ENCODE peak calls at places on chromosomes 5 and 9, in seven cellular contexts. O is mesendoderm, G is IMR-90, B is H9, W is mesenchymal stem cell, E is trophoblast cell, P is H1. L is an unnamed sample.

GRCh38 chr9:128081052-128081451 is 13.0 kb downstream of the SLC25A25 start:
- DNase-seq in B (no peak), P (no peak), G (peak), E (no peak), W (peak), O (no peak), L (no peak)

GRCh38 chr9:134427153-134427782 is 101.0 kb downstream of the RXRA start:
- DNase-seq in E (no peak), W (no peak), G (no peak), B (no peak), O (no peak), P (no peak), L (no peak)

GRCh38 chr5:109164001-109164400 is 245.8 kb downstream of the PJA2 start:
- DNase-seq in B (no peak), O (no peak), P (no peak), W (no peak), G (no peak), E (no peak), L (no peak)

GRCh38 chr5:173303878-173304590 is 24.2 kb downstream of the STC2 start:
- DNase-seq in B (peak), W (peak), G (peak), E (no peak), O (peak), P (no peak), L (no peak)

GRCh38 chr5:144092510-144092909 is 77.9 kb downstream of the YIPF5 start:
- DNase-seq in G (no peak), W (no peak), B (no peak), E (no peak), P (no peak), O (no peak), L (no peak)

GRCh38 chr5:68465133-68465532 is 249.6 kb downstream of the PIK3R1 start:
- DNase-seq in P (no peak), E (no peak), W (no peak), O (no peak), G (no peak), B (no peak), L (no peak)

GRCh38 chr9:15372385-15373200 is 50.1 kb upstream of the SNAPC3 start:
- DNase-seq in W (peak), P (no peak), G (no peak), B (no peak), E (no peak), O (no peak), L (no peak)

GRCh38 chr5:149936044-149936699 is 8.4 kb downstream of the PDE6A start:
- DNase-seq in W (no peak), O (no peak), P (no peak), B (no peak), E (no peak), G (no peak), L (no peak)

GRCh38 chr5:17235736-17236330 is 18.4 kb downstream of the BASP1 start:
- DNase-seq in E (no peak), G (peak), B (no peak), W (peak), O (no peak), P (no peak), L (no peak)

GRCh38 chr5:179163236-179164155 is 103.3 kb downstream of the ZNF354C start:
- DNase-seq in O (no peak), G (no peak), P (no peak), B (peak), E (no peak), W (no peak), L (no peak)

GRCh38 chr9:136107155-136107952 is 11.3 kb downstream of the TMEM250 start:
- DNase-seq in W (no peak), G (no peak), O (no peak), P (no peak), B (peak), E (no peak), L (no peak)

GRCh38 chr5:60092671-60093422 is 199.3 kb upstream of the PDE4D start:
- DNase-seq in O (no peak), B (no peak), W (peak), E (peak), P (no peak), G (peak), L (no peak)

GRCh38 chr5:106843812-106844416 is 826.8 kb downstream of the EFNA5 start:
- DNase-seq in P (no peak), E (no peak), O (peak), W (peak), G (no peak), B (no peak), L (no peak)

GRCh38 chr9:122126340-122127333 is 32.9 kb downstream of the NDUFA8 start:
- DNase-seq in O (peak), G (peak), P (no peak), B (peak), W (peak), E (peak), L (no peak)

GRCh38 chr9:134187110-134187531 is 22.8 kb upstream of the RNU6ATAC start:
- DNase-seq in O (peak), G (no peak), E (no peak), B (no peak), W (no peak), P (no peak), L (no peak)

GRCh38 chr5:17184596-17184995 is 32.8 kb upstream of the BASP1 start:
- DNase-seq in W (peak), O (no peak), G (peak), E (no peak), B (no peak), P (no peak), L (no peak)

GRCh38 chr5:67364381-67364970 is 167.9 kb upstream of the CD180 start:
- DNase-seq in W (no peak), P (no peak), O (no peak), E (no peak), B (no peak), G (no peak), L (no peak)

GRCh38 chr5:154131817-154132216 is 58.7 kb upstream of the GALNT10 start:
- DNase-seq in W (no peak), G (no peak), P (no peak), O (no peak), B (no peak), E (no peak), L (no peak)

GRCh38 chr5:173327084-173327947 is 898 bp downstream of the STC2 start:
- DNase-seq in E (peak), P (no peak), W (peak), G (peak), B (no peak), O (peak), L (peak)

GRCh38 chr9:114894801-114895433 is 35.5 kb downstream of the TNFSF8 start:
- DNase-seq in P (peak), B (peak), W (peak), E (peak), O (peak), G (peak), L (no peak)

GRCh38 chr5:31854625-31855526 is 215.9 kb downstream of the PDZD2 start:
- DNase-seq in G (no peak), P (peak), E (peak), W (peak), B (peak), O (peak), L (peak)

GRCh38 chr5:59685806-59686205 is 207.7 kb downstream of the PDE4D start:
- DNase-seq in G (peak), B (no peak), W (no peak), P (no peak), E (no peak), O (no peak), L (no peak)

GRCh38 chr9:2635922-2636321 is 14.3 kb downstream of the VLDLR start:
- DNase-seq in O (no peak), B (no peak), E (no peak), W (no peak), G (no peak), P (no peak), L (no peak)

GRCh38 chr9:89007041-89007440 is 15.8 kb downstream of the S1PR3 start:
- DNase-seq in E (no peak), O (no peak), G (no peak), B (no peak), W (no peak), P (no peak), L (no peak)

GRCh38 chr5:132177691-132178149 is 49.9 kb downstream of the P4HA2 start:
- DNase-seq in B (no peak), G (no peak), W (no peak), E (no peak), O (no peak), P (no peak), L (no peak)

GRCh38 chr9:96620832-96621269 is 1.2 kb upstream of the CDC14B start:
- DNase-seq in P (peak), B (peak), E (peak), O (peak), G (no peak), W (peak), L (no peak)

GRCh38 chr9:98594551-98595160 is 114.1 kb downstream of the GABBR2 start:
- DNase-seq in P (no peak), E (no peak), B (no peak), O (no peak), G (no peak), W (no peak), L (no peak)

GRCh38 chr5:111999286-111999685 is 242.3 kb upstream of the NREP start:
- DNase-seq in P (no peak), E (no peak), G (peak), O (no peak), B (no peak), W (peak), L (no peak)

GRCh38 chr5:111998871-111999270 is 241.9 kb upstream of the NREP start:
- DNase-seq in O (no peak), E (no peak), G (no peak), P (no peak), W (no peak), B (no peak), L (no peak)

GRCh38 chr5:111996574-111996973 is 239.6 kb upstream of the NREP start:
- DNase-seq in O (no peak), B (no peak), G (no peak), E (no peak), P (no peak), W (no peak), L (no peak)

GRCh38 chr5:111995701-111996100 is 238.7 kb upstream of the NREP start:
- DNase-seq in G (no peak), B (no peak), E (no peak), O (no peak), P (no peak), W (no peak), L (no peak)

GRCh38 chr5:111997308-111998159 is 240.5 kb upstream of the NREP start:
- DNase-seq in B (no peak), E (peak), O (no peak), P (no peak), G (peak), W (peak), L (no peak)
- H4K8ac ChIP-seq in B (no peak), E (no peak), O (no peak), P (no peak), G (peak), W (no peak), L (no peak)

GRCh38 chr5:142322403-142322746 is 2.4 kb downstream of the SPRY4 start:
- DNase-seq in B (no peak), G (no peak), W (no peak), E (no peak), P (no peak), O (no peak), L (no peak)
- H3K9ac ChIP-seq in B (peak), G (peak), W (peak), E (no peak), P (no peak), O (peak), L (no peak)

GRCh38 chr9:86516564-86516963 is 162.4 kb upstream of the TUT7 start:
- DNase-seq in W (no peak), G (no peak), E (no peak), P (no peak), B (peak), O (no peak), L (no peak)

GRCh38 chr9:86517475-86517874 is 163.3 kb upstream of the TUT7 start:
- DNase-seq in P (no peak), W (no peak), G (no peak), E (no peak), B (no peak), O (no peak), L (no peak)

GRCh38 chr9:86521936-86522335 is 167.7 kb upstream of the TUT7 start:
- DNase-seq in G (no peak), B (no peak), P (no peak), E (no peak), W (no peak), O (no peak), L (no peak)

GRCh38 chr9:86521322-86521721 is 167.1 kb upstream of the TUT7 start:
- DNase-seq in O (no peak), E (peak), G (no peak), P (no peak), B (no peak), W (no peak), L (no peak)

DNA sequence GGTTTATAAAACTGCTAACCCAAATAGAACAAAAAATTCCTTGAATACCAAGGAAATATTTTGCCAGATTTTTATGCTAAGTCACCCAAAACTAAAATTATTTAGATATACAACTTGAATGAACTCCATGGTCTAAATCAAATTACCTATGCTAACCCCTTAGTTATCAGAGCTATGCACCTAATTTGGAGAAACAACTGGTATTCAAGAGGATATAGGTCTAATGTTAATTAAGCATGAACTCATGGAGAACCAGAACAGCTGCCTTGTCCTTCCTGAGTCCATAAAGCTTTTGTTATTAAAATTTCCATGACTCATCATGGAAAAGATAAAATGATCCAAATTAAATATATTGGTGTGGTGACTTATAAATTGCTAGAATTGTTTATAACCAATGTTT is 165.0 kb upstream of the TUT7 start:
- DNase-seq in O (no peak), G (peak), E (no peak), P (no peak), B (no peak), W (no peak), L (no peak)
- H4K8ac ChIP-seq in O (no peak), G (no peak), E (no peak), P (no peak), B (no peak), W (no peak), L (no peak)

DNA sequence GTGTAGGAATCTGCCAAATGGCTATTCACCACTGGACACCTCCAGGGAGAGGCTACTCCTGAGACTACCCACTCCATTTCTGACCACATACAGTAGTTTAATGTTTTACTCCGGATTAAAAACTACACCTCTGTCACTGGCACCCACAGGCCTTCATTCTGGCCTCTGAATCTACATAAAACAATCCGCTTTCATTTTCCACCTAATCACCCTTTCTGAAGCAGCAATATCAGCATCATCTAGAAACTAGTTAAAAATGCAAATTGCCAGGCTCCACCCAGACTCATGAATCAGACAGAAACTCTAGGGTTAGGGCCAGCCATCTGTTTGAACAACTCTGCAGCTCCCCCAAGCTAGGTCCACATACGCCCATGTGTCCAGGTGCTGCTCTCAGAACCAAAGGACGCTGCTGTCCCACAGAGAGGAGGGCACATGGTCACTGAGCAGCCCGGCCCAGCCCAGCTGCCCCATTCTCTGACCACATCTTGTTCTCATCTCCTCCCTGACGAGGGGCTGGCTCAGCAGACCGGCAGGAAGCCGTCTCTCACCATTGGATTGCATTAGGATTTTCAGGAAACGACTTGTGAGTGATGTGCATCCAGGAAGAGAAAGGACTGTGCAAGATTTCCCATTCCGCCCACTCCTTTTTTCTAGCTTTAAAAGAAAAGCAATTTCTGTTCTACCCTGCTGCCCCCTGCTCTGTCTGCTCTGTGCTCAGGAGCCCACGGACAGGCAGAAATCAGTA is 34.7 kb downstream of the ADAM19 start:
- DNase-seq in E (no peak), P (no peak), B (no peak), W (peak), G (peak), O (peak), L (no peak)
- H3K9ac ChIP-seq in E (no peak), P (no peak), B (peak), W (peak), G (peak), O (peak), L (no peak)

DNA sequence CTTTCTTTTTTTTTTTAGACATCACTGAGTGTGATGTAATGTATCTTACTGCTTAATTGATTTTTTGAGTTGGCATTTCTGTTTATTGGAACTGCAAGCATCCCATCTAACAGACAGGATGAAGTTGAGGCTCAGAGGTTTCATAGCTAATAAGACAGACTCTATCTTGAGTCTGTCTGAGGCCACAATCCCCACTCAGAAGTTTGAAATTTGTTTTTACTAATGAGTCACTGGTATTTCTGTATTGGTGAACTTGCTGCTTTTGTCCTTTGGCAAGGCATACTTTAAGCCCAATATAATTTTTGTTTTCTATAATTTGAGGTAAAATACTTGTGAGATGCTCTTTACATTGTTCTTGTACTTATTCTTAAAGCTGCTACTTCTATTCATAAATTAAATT is 491.2 kb downstream of the PSAT1 start:
- DNase-seq in W (peak), O (no peak), G (peak), E (no peak), B (no peak), P (no peak), L (no peak)
- H4K8ac ChIP-seq in W (no peak), O (no peak), G (no peak), E (no peak), B (no peak), P (no peak), L (no peak)